ENCODE peak calls at places on chromosome 2, in seven cellular contexts. One of them, this sample, is unnamed.

GRCh38 chr2:55732854-55733253 is 39.2 kb upstream of the PNPT1 start:
- DNase-seq in A549: no peak
- DNase-seq in ascending aorta: no peak
- DNase-seq in PC-9: peak; percentile 12
- DNase-seq in uterus: no peak
- DNase-seq in OCI-LY7: no peak
- DNase-seq in left lung: no peak
- DNase-seq in this sample: no peak

GRCh38 chr2:2018713-2019410 is 274.5 kb upstream of the PXDN start:
- DNase-seq in ascending aorta: no peak
- DNase-seq in OCI-LY7: no peak
- DNase-seq in left lung: no peak
- DNase-seq in PC-9: no peak
- DNase-seq in A549: no peak
- DNase-seq in uterus: no peak
- DNase-seq in this sample: no peak

GRCh38 chr2:118975133-118975532 is 33.1 kb downstream of the MARCO start:
- DNase-seq in OCI-LY7: no peak
- DNase-seq in left lung: no peak
- DNase-seq in uterus: no peak
- DNase-seq in A549: no peak
- DNase-seq in ascending aorta: no peak
- DNase-seq in PC-9: no peak
- DNase-seq in this sample: no peak

GRCh38 chr2:205633994-205634393 is 48.3 kb upstream of the NRP2 start:
- DNase-seq in PC-9: no peak
- DNase-seq in left lung: no peak
- DNase-seq in A549: no peak
- DNase-seq in OCI-LY7: no peak
- DNase-seq in ascending aorta: no peak
- DNase-seq in uterus: no peak
- DNase-seq in this sample: no peak

GRCh38 chr2:231258696-231259095 is 60.3 kb downstream of the ARMC9 start:
- DNase-seq in A549: no peak
- DNase-seq in ascending aorta: no peak
- DNase-seq in uterus: no peak
- DNase-seq in PC-9: no peak
- DNase-seq in OCI-LY7: no peak
- DNase-seq in left lung: no peak
- DNase-seq in this sample: peak; percentile 38

GRCh38 chr2:201886504-201886903 is 80.2 kb downstream of the CDK15 start:
- DNase-seq in A549: no peak
- DNase-seq in uterus: no peak
- DNase-seq in OCI-LY7: no peak
- DNase-seq in PC-9: peak; percentile 77
- DNase-seq in ascending aorta: no peak
- DNase-seq in left lung: no peak
- DNase-seq in this sample: no peak

GRCh38 chr2:172178035-172178434 is 75.3 kb upstream of the DLX2 start:
- DNase-seq in ascending aorta: no peak
- DNase-seq in A549: no peak
- DNase-seq in PC-9: peak; percentile 75
- DNase-seq in left lung: no peak
- DNase-seq in OCI-LY7: no peak
- DNase-seq in uterus: no peak
- DNase-seq in this sample: no peak

GRCh38 chr2:142582317-142582716 is 295.1 kb upstream of the KYNU start:
- DNase-seq in A549: no peak
- DNase-seq in OCI-LY7: no peak
- DNase-seq in ascending aorta: no peak
- DNase-seq in PC-9: no peak
- DNase-seq in left lung: no peak
- DNase-seq in uterus: no peak
- DNase-seq in this sample: no peak

GRCh38 chr2:133171396-133172004 is 396.8 kb downstream of the NCKAP5 start:
- DNase-seq in left lung: no peak
- DNase-seq in ascending aorta: no peak
- DNase-seq in A549: peak; percentile 9
- DNase-seq in OCI-LY7: peak; percentile 54
- DNase-seq in uterus: no peak
- DNase-seq in PC-9: no peak
- DNase-seq in this sample: no peak

GRCh38 chr2:223835701-223836532 is 1.5 kb downstream of the AP1S3 start:
- DNase-seq in ascending aorta: no peak
- DNase-seq in PC-9: peak; percentile 87
- DNase-seq in uterus: no peak
- DNase-seq in left lung: no peak
- DNase-seq in OCI-LY7: peak; percentile 91
- DNase-seq in A549: no peak
- DNase-seq in this sample: no peak

GRCh38 chr2:217166241-217166640 is 306.4 kb upstream of the TNP1 start:
- DNase-seq in left lung: no peak
- DNase-seq in A549: no peak
- DNase-seq in ascending aorta: no peak
- DNase-seq in uterus: no peak
- DNase-seq in OCI-LY7: peak; percentile 14
- DNase-seq in PC-9: no peak
- DNase-seq in this sample: no peak

GRCh38 chr2:217076651-217077232 is 216.9 kb upstream of the TNP1 start:
- DNase-seq in PC-9: no peak
- DNase-seq in OCI-LY7: no peak
- DNase-seq in uterus: no peak
- DNase-seq in A549: no peak
- DNase-seq in left lung: no peak
- DNase-seq in ascending aorta: no peak
- DNase-seq in this sample: no peak

GRCh38 chr2:64975232-64975791 is 13.9 kb upstream of the SLC1A4 start:
- DNase-seq in uterus: no peak
- DNase-seq in left lung: no peak
- DNase-seq in ascending aorta: no peak
- DNase-seq in OCI-LY7: no peak
- DNase-seq in A549: peak; percentile 66
- DNase-seq in PC-9: peak; percentile 83
- DNase-seq in this sample: peak; percentile 66

GRCh38 chr2:238720232-238720672 is 127.6 kb upstream of the TWIST2 start:
- DNase-seq in ascending aorta: peak; percentile 74
- DNase-seq in OCI-LY7: peak; percentile 22
- DNase-seq in left lung: no peak
- DNase-seq in uterus: no peak
- DNase-seq in PC-9: peak; percentile 46
- DNase-seq in A549: peak; percentile 52
- DNase-seq in this sample: peak; percentile 75

GRCh38 chr2:211835695-211836094 is 702.9 kb downstream of the ERBB4 start:
- DNase-seq in PC-9: no peak
- DNase-seq in ascending aorta: no peak
- DNase-seq in uterus: no peak
- DNase-seq in left lung: no peak
- DNase-seq in OCI-LY7: no peak
- DNase-seq in A549: no peak
- DNase-seq in this sample: no peak

GRCh38 chr2:27309651-27310050 is 1.4 kb upstream of the UCN start:
- DNase-seq in left lung: no peak
- DNase-seq in OCI-LY7: no peak
- DNase-seq in A549: no peak
- DNase-seq in ascending aorta: no peak
- DNase-seq in PC-9: no peak
- DNase-seq in uterus: no peak
- DNase-seq in this sample: no peak

GRCh38 chr2:171923206-171923605 is 945 bp downstream of the HAT1 start:
- DNase-seq in PC-9: peak; percentile 54
- DNase-seq in OCI-LY7: peak; percentile 31
- DNase-seq in A549: no peak
- DNase-seq in ascending aorta: no peak
- DNase-seq in left lung: no peak
- DNase-seq in uterus: no peak
- DNase-seq in this sample: no peak

GRCh38 chr2:228819701-228820100 is 451.4 kb downstream of the PID1 start:
- DNase-seq in left lung: no peak
- DNase-seq in OCI-LY7: no peak
- DNase-seq in PC-9: no peak
- DNase-seq in uterus: no peak
- DNase-seq in A549: no peak
- DNase-seq in ascending aorta: no peak
- DNase-seq in this sample: no peak

GRCh38 chr2:44680983-44681481 is 260.5 kb upstream of the SIX3 start:
- DNase-seq in ascending aorta: no peak
- DNase-seq in uterus: no peak
- DNase-seq in A549: no peak
- DNase-seq in left lung: no peak
- DNase-seq in PC-9: no peak
- DNase-seq in OCI-LY7: no peak
- DNase-seq in this sample: no peak

GRCh38 chr2:11067221-11068078 is 87.8 kb upstream of the SLC66A3 start:
- DNase-seq in PC-9: no peak
- DNase-seq in uterus: no peak
- DNase-seq in OCI-LY7: no peak
- DNase-seq in ascending aorta: no peak
- DNase-seq in left lung: no peak
- DNase-seq in A549: no peak
- DNase-seq in this sample: no peak

GRCh38 chr2:159516241-159516758 is 100.0 kb downstream of the BAZ2B start:
- DNase-seq in ascending aorta: no peak
- DNase-seq in A549: peak; percentile 18
- DNase-seq in OCI-LY7: peak; percentile 52
- DNase-seq in uterus: no peak
- DNase-seq in left lung: no peak
- DNase-seq in PC-9: peak; percentile 79
- DNase-seq in this sample: no peak

GRCh38 chr2:234847639-234848038 is 104.2 kb upstream of the SH3BP4 start:
- DNase-seq in uterus: no peak
- DNase-seq in ascending aorta: no peak
- DNase-seq in PC-9: no peak
- DNase-seq in left lung: no peak
- DNase-seq in OCI-LY7: no peak
- DNase-seq in A549: no peak
- DNase-seq in this sample: no peak

GRCh38 chr2:47189635-47190034 is 34.5 kb upstream of the STPG4 start:
- DNase-seq in left lung: no peak
- DNase-seq in A549: no peak
- DNase-seq in PC-9: peak; percentile 87
- DNase-seq in uterus: no peak
- DNase-seq in OCI-LY7: no peak
- DNase-seq in ascending aorta: peak; percentile 72
- DNase-seq in this sample: no peak

DNA sequence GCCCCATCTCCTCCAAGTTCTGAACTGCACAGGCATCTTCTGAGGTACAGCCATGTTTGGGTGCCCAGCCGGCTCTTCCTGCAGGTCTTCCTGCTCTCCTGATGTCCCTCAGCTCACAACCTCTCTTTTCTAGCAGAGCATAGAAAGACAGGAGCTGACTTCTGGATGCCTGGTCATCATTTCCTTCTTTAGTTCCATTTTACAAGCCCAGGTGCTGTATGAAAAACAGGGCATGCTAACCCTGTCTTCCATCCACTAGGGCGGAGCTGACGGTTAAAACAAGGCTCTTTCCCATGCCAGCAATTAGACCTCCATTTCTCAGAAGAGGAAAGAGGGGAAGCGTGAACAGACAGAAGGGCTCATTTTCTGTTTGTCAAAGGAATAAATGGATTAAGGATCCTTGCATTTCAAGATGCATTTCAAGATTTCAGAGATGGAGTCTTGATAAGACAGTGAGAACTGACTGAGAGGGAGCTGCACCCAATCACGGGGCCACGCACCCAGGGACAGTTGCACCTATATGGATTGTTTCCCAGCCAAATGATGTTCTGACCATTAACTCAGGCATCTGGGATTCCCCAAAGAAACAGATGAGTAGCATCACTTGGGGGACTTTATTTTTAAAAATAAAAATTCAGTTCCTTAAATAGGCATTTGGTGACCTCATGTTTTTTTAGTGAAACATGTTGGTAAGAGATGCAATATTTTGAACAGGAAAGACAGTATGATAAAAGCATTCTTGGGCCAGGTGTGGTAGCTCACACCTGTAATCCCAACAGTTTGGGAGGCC is 45.8 kb upstream of the EML6 start:
- DNase-seq in left lung: no peak
- DNase-seq in uterus: no peak
- DNase-seq in A549: no peak
- DNase-seq in ascending aorta: no peak
- DNase-seq in PC-9: no peak
- DNase-seq in OCI-LY7: no peak
- DNase-seq in this sample: no peak
- H3K27ac ChIP-seq in left lung: no peak overlapping the region
- H3K27ac ChIP-seq in uterus: no peak overlapping the region
- H3K27ac ChIP-seq in A549: no peak overlapping the region
- H3K27ac ChIP-seq in ascending aorta: no peak overlapping the region
- H3K27ac ChIP-seq in PC-9: no peak overlapping the region
- H3K27ac ChIP-seq in OCI-LY7: no peak overlapping the region
- H3K27ac ChIP-seq in this sample: no peak overlapping the region

GRCh38 chr2:127348421-127349000 is 39.3 kb downstream of the MAP3K2 start:
- DNase-seq in OCI-LY7: peak; percentile 22
- DNase-seq in PC-9: no peak
- DNase-seq in left lung: no peak
- DNase-seq in uterus: no peak
- DNase-seq in ascending aorta: no peak
- DNase-seq in A549: no peak
- DNase-seq in this sample: no peak
- TF ChIP-seq CTCF in OCI-LY7: no peak
- TF ChIP-seq CTCF in PC-9: no peak
- TF ChIP-seq CTCF in left lung: no peak
- TF ChIP-seq CTCF in uterus: no peak
- TF ChIP-seq CTCF in ascending aorta: no peak
- TF ChIP-seq CTCF in A549: no peak
- TF ChIP-seq CTCF in this sample: no peak

GRCh38 chr2:177262958-177263450 is 1.5 kb downstream of the NFE2L2 start:
- DNase-seq in left lung: no peak
- DNase-seq in A549: no peak
- DNase-seq in OCI-LY7: no peak
- DNase-seq in uterus: no peak
- DNase-seq in PC-9: no peak
- DNase-seq in ascending aorta: no peak
- DNase-seq in this sample: no peak
- H3K4me1 ChIP-seq in left lung: peaks cover 22% of the 10 kb centered on the region
- H3K4me1 ChIP-seq in A549: peaks cover 33% of the 10 kb centered on the region
- H3K4me1 ChIP-seq in OCI-LY7: peaks cover 38% of the 10 kb centered on the region
- H3K4me1 ChIP-seq in uterus: peaks cover 12% of the 10 kb centered on the region
- H3K4me1 ChIP-seq in PC-9: peaks cover 50% of the 10 kb centered on the region
- H3K4me1 ChIP-seq in ascending aorta: peaks cover 5% of the 10 kb centered on the region
- H3K4me1 ChIP-seq in this sample: no peaks in the 10 kb centered on the region

GRCh38 chr2:207265363-207265762 is 99.6 kb upstream of the KLF7 start:
- DNase-seq in PC-9: no peak
- DNase-seq in uterus: no peak
- DNase-seq in A549: no peak
- DNase-seq in left lung: no peak
- DNase-seq in ascending aorta: no peak
- DNase-seq in OCI-LY7: no peak
- DNase-seq in this sample: no peak

GRCh38 chr2:207274541-207274940 is 108.8 kb upstream of the KLF7 start:
- DNase-seq in OCI-LY7: no peak
- DNase-seq in uterus: no peak
- DNase-seq in ascending aorta: no peak
- DNase-seq in PC-9: no peak
- DNase-seq in left lung: no peak
- DNase-seq in A549: no peak
- DNase-seq in this sample: no peak

GRCh38 chr2:207264310-207264709 is 98.6 kb upstream of the KLF7 start:
- DNase-seq in ascending aorta: no peak
- DNase-seq in PC-9: no peak
- DNase-seq in uterus: no peak
- DNase-seq in A549: no peak
- DNase-seq in left lung: no peak
- DNase-seq in OCI-LY7: no peak
- DNase-seq in this sample: no peak

GRCh38 chr2:207265849-207266248 is 100.1 kb upstream of the KLF7 start:
- DNase-seq in left lung: no peak
- DNase-seq in OCI-LY7: no peak
- DNase-seq in A549: no peak
- DNase-seq in uterus: no peak
- DNase-seq in ascending aorta: no peak
- DNase-seq in PC-9: no peak
- DNase-seq in this sample: no peak

GRCh38 chr2:207269021-207269420 is 103.3 kb upstream of the KLF7 start:
- DNase-seq in uterus: no peak
- DNase-seq in ascending aorta: no peak
- DNase-seq in OCI-LY7: no peak
- DNase-seq in left lung: no peak
- DNase-seq in A549: no peak
- DNase-seq in PC-9: no peak
- DNase-seq in this sample: no peak
- H3K27ac ChIP-seq in uterus: no peak overlapping the region
- H3K27ac ChIP-seq in ascending aorta: no peak overlapping the region
- H3K27ac ChIP-seq in OCI-LY7: no peak overlapping the region
- H3K27ac ChIP-seq in left lung: no peak overlapping the region
- H3K27ac ChIP-seq in A549: peak overlapping the region; percentile 15
- H3K27ac ChIP-seq in PC-9: no peak overlapping the region
- H3K27ac ChIP-seq in this sample: no peak overlapping the region